ENCODE peak calls at places on chromosomes 2 and 18, in nine cellular contexts. I is Panc1; D is pancreas; S is DND-41; J is psoas muscle; C is GM23248; V is NT2/D1; T is CD4-positive, alpha-beta memory T cell; B is left lung. O is an unnamed sample.

GRCh38 chr2:88540346-88540745 is 86.9 kb downstream of the EIF2AK3 start:
- DNase-seq in I (no peak), D (no peak), S (no peak), J (no peak), C (peak; percentile 87), V (no peak), T (no peak), B (no peak), O (no peak)

GRCh38 chr2:2109186-2109585 is 221.9 kb downstream of the MYT1L start:
- DNase-seq in I (no peak), D (no peak), S (no peak), J (no peak), C (no peak), V (no peak), T (no peak), B (no peak), O (no peak)

GRCh38 chr2:46632349-46632748 is 153.0 kb downstream of the TMEM247 start:
- DNase-seq in I (no peak), D (no peak), S (no peak), J (no peak), C (peak; percentile 78), V (peak; percentile 9), T (peak; percentile 14), B (no peak), O (no peak)

GRCh38 chr2:2012505-2012904 is 268.2 kb upstream of the PXDN start:
- DNase-seq in I (no peak), D (no peak), S (no peak), J (no peak), C (no peak), V (no peak), T (no peak), B (no peak), O (no peak)

GRCh38 chr2:219350938-219351280 is 18.4 kb upstream of the RESP18 start:
- DNase-seq in I (no peak), D (no peak), S (no peak), J (no peak), C (peak; percentile 68), V (peak; percentile 69), T (no peak), B (no peak), O (no peak)

GRCh38 chr2:119234021-119235019 is 10.7 kb downstream of the STEAP3 start:
- DNase-seq in I (no peak), D (peak; percentile 29), S (peak; percentile 35), J (no peak), C (peak; percentile 28), V (peak; percentile 61), T (no peak), B (no peak), O (no peak)

GRCh38 chr2:11955314-11955713 is 208.9 kb downstream of the LPIN1 start:
- DNase-seq in I (no peak), D (no peak), S (no peak), J (no peak), C (peak; percentile 74), V (no peak), T (no peak), B (no peak), O (no peak)

GRCh38 chr18:48191494-48191893 is 217.7 kb downstream of the ZBTB7C start:
- DNase-seq in I (no peak), D (no peak), S (no peak), J (no peak), C (no peak), V (no peak), T (no peak), B (no peak), O (no peak)

GRCh38 chr2:130825231-130825971 is 11.3 kb upstream of the ARHGEF4 start:
- DNase-seq in I (no peak), D (no peak), S (no peak), J (no peak), C (no peak), V (no peak), T (no peak), B (no peak), O (no peak)

GRCh38 chr2:62603154-62603712 is 97.2 kb upstream of the TMEM17 start:
- DNase-seq in I (no peak), D (no peak), S (no peak), J (no peak), C (no peak), V (no peak), T (no peak), B (no peak), O (no peak)

GRCh38 chr2:138536302-138536701 is 34.7 kb downstream of the SPOPL start:
- DNase-seq in I (no peak), D (no peak), S (no peak), J (no peak), C (peak; percentile 13), V (peak; percentile 65), T (no peak), B (no peak), O (no peak)

GRCh38 chr2:102421890-102422759 is 835 bp upstream of the IL18RAP start:
- DNase-seq in I (no peak), D (no peak), S (no peak), J (no peak), C (no peak), V (no peak), T (no peak), B (no peak), O (no peak)

GRCh38 chr2:168327328-168327727 is 79.9 kb upstream of the STK39 start:
- DNase-seq in I (no peak), D (no peak), S (no peak), J (no peak), C (no peak), V (no peak), T (no peak), B (no peak), O (no peak)
- H3K9me3 ChIP-seq in I (peaks cover 3% of the 10 kb centered on the region), D (no peaks in the 10 kb centered on the region), S (peaks cover 10% of the 10 kb centered on the region), J (peaks cover 20% of the 10 kb centered on the region), C (no peaks in the 10 kb centered on the region), V (no peaks in the 10 kb centered on the region), T (no peaks in the 10 kb centered on the region), B (peaks cover 26% of the 10 kb centered on the region), O (no peaks in the 10 kb centered on the region)

GRCh38 chr2:171630812-171631626 is 56.2 kb upstream of the DYNC1I2 start:
- DNase-seq in I (no peak), D (no peak), S (peak; percentile 12), J (no peak), C (no peak), V (no peak), T (no peak), B (no peak), O (no peak)

GRCh38 chr2:171627412-171627811 is 59.9 kb upstream of the DYNC1I2 start:
- DNase-seq in I (no peak), D (peak; percentile 27), S (no peak), J (no peak), C (no peak), V (no peak), T (no peak), B (no peak), O (no peak)

GRCh38 chr2:171626949-171627348 is 60.3 kb upstream of the DYNC1I2 start:
- DNase-seq in I (no peak), D (no peak), S (no peak), J (no peak), C (no peak), V (no peak), T (no peak), B (no peak), O (no peak)

GRCh38 chr2:171625013-171625412 is 62.3 kb upstream of the DYNC1I2 start:
- DNase-seq in I (no peak), D (no peak), S (no peak), J (no peak), C (no peak), V (no peak), T (no peak), B (no peak), O (no peak)

DNA sequence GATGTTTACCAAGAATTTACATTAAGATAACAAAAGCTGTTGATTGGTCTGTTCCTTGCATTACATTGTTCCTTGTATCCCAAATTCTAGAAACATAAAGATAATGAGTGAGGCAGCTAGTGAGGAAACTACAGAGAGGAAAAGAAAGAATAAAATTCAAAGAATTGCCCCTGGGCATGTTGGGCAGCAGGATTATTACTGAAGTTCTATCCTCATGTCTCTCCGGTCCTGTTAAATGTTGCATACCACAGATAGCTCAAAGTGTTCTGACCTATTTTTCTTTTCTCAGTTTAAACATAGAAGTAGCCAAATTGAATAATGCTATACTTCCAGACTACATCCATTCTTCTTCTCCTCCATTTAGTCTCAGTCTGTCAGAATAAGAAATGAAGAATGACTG is 58.2 kb upstream of the DYNC1I2 start:
- DNase-seq in I (no peak), D (no peak), S (no peak), J (no peak), C (no peak), V (no peak), T (no peak), B (no peak), O (no peak)
- H3K9me3 ChIP-seq in I (peaks cover 7% of the 10 kb centered on the region), D (no peaks in the 10 kb centered on the region), S (peaks cover 41% of the 10 kb centered on the region), J (peaks cover 23% of the 10 kb centered on the region), C (no peaks in the 10 kb centered on the region), V (peaks cover 76% of the 10 kb centered on the region), T (no peaks in the 10 kb centered on the region), B (peaks cover 49% of the 10 kb centered on the region), O (peaks cover 7% of the 10 kb centered on the region)

DNA sequence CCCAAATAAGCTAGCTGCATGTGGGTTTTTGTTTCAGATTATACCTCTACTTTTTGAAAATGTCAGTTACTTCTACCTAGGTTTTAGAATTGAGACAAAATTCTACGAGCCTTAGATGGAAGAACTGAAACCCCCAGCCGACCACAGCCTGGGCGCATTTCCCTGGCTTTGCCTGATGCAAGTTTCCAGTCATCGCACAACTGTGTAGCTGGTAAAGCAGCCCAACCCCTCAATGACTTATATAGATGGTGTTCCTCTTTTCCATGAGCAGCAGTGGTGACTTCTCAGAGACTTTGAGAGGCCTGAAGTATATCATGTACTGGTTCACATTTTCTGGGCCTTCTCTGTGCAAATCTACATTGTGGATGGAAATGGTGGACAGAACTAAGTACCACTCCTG is 515.4 kb upstream of the RAB6C start:
- DNase-seq in I (no peak), D (no peak), S (no peak), J (no peak), C (no peak), V (no peak), T (no peak), B (no peak), O (no peak)
- H3K9me3 ChIP-seq in I (no peaks in the 10 kb centered on the region), D (no peaks in the 10 kb centered on the region), S (no peaks in the 10 kb centered on the region), J (no peaks in the 10 kb centered on the region), C (no peaks in the 10 kb centered on the region), V (peaks cover 21% of the 10 kb centered on the region), T (no peaks in the 10 kb centered on the region), B (peaks cover 2% of the 10 kb centered on the region), O (no peaks in the 10 kb centered on the region)

GRCh38 chr2:15986068-15986560 is 45.8 kb downstream of the MYCN start:
- DNase-seq in I (no peak), D (no peak), S (no peak), J (no peak), C (no peak), V (no peak), T (no peak), B (no peak), O (no peak)

GRCh38 chr2:15985531-15985930 is 45.2 kb downstream of the MYCN start:
- DNase-seq in I (no peak), D (no peak), S (no peak), J (no peak), C (no peak), V (no peak), T (no peak), B (no peak), O (no peak)

GRCh38 chr2:15986644-15987043 is 46.3 kb downstream of the MYCN start:
- DNase-seq in I (no peak), D (no peak), S (no peak), J (no peak), C (no peak), V (no peak), T (no peak), B (no peak), O (no peak)

GRCh38 chr2:15983496-15983895 is 43.1 kb downstream of the MYCN start:
- DNase-seq in I (no peak), D (no peak), S (no peak), J (no peak), C (no peak), V (no peak), T (no peak), B (no peak), O (no peak)

GRCh38 chr2:15984367-15985255 is 44.3 kb downstream of the MYCN start:
- DNase-seq in I (no peak), D (peak; percentile 44), S (no peak), J (peak; percentile 64), C (no peak), V (no peak), T (no peak), B (no peak), O (no peak)
- H3K9me3 ChIP-seq in I (no peaks in the 10 kb centered on the region), D (no peaks in the 10 kb centered on the region), S (no peaks in the 10 kb centered on the region), J (no peaks in the 10 kb centered on the region), C (no peaks in the 10 kb centered on the region), V (no peaks in the 10 kb centered on the region), T (no peaks in the 10 kb centered on the region), B (no peaks in the 10 kb centered on the region), O (no peaks in the 10 kb centered on the region)

O was measured in T-helper 17 cell.